ENCODE peak calls at places on chromosomes 1 and 21, in four cellular contexts. E is tibial artery, L is pancreas, G is neural progenitor cell. O is an unnamed sample.

GRCh38 chr1:998905-999796 is 746 bp downstream of the HES4 start:
- DNase-seq in E (no peak), G (peak; percentile 74), L (peak; percentile 62), O (no peak)

GRCh38 chr1:224773646-224774045 is 155.8 kb upstream of the DNAH14 start:
- DNase-seq in G (no peak), L (no peak), E (no peak), O (no peak)

GRCh38 chr1:43978551-43979260 is at the start of gene B4GALT2:
- DNase-seq in G (peak; percentile 69), L (peak; percentile 63), E (no peak), O (no peak)

GRCh38 chr1:110107867-110108469 is 4.3 kb upstream of the UBL4B start:
- DNase-seq in E (no peak), G (no peak), L (no peak), O (no peak)

GRCh38 chr1:240495652-240496051 is 116.3 kb downstream of the GREM2 start:
- DNase-seq in G (no peak), L (no peak), E (no peak), O (no peak)

GRCh38 chr1:100358210-100358609 is 5.9 kb downstream of the CDC14A start:
- DNase-seq in L (no peak), G (peak; percentile 24), E (no peak), O (no peak)

GRCh38 chr1:2231667-2232254 is 3.6 kb downstream of the SKI start:
- DNase-seq in L (peak; percentile 69), G (peak; percentile 75), E (peak; percentile 98), O (no peak)

GRCh38 chr1:237759371-237759770 is 131.4 kb downstream of the ZP4 start:
- DNase-seq in L (no peak), E (no peak), G (no peak), O (no peak)

GRCh38 chr1:167627865-167628641 is 2.0 kb upstream of the RCSD1 start:
- DNase-seq in L (no peak), G (no peak), E (no peak), O (peak; percentile 89)

GRCh38 chr1:179707406-179707805 is 35.7 kb upstream of the FAM163A start:
- DNase-seq in L (no peak), E (no peak), G (no peak), O (no peak)

GRCh38 chr1:151145158-151146071 is 1.0 kb downstream of the SEMA6C start:
- DNase-seq in L (peak; percentile 43), G (peak; percentile 58), E (peak; percentile 74), O (no peak)

GRCh38 chr1:10867138-10867721 is 70.8 kb upstream of the CASZ1 start:
- DNase-seq in L (peak; percentile 69), G (peak; percentile 88), E (no peak), O (no peak)

GRCh38 chr1:4585216-4585615 is 69.2 kb upstream of the AJAP1 start:
- DNase-seq in L (peak; percentile 35), G (peak; percentile 71), E (peak; percentile 34), O (no peak)

GRCh38 chr1:1290238-1290731 is 10.0 kb downstream of the SCNN1D start:
- DNase-seq in E (no peak), G (peak; percentile 75), L (peak; percentile 87), O (no peak)

GRCh38 chr1:205543351-205544305 is 39.2 kb downstream of the CDK18 start:
- DNase-seq in E (peak; percentile 89), L (no peak), G (peak; percentile 94), O (no peak)

GRCh38 chr1:29673669-29674624 is 437.6 kb downstream of the PTPRU start:
- DNase-seq in E (peak; percentile 11), G (no peak), L (no peak), O (no peak)

GRCh38 chr1:206690516-206690915 is 5.8 kb downstream of the MAPKAPK2 start:
- DNase-seq in E (peak; percentile 82), L (peak; percentile 71), G (no peak), O (no peak)

GRCh38 chr1:181100924-181101323 is 12.4 kb downstream of the IER5 start:
- DNase-seq in G (no peak), L (no peak), E (peak; percentile 19), O (no peak)

GRCh38 chr21:34946385-34947121 is 102.5 kb downstream of the RUNX1 start:
- DNase-seq in E (no peak), G (no peak), L (no peak), O (no peak)

GRCh38 chr1:201164645-201165044 is 10.4 kb upstream of the TMEM9 start:
- DNase-seq in G (no peak), E (no peak), L (no peak), O (no peak)

GRCh38 chr1:40980453-40981121 is 1.1 kb downstream of the CTPS1 start:
- DNase-seq in L (no peak), E (no peak), G (peak; percentile 27), O (peak; percentile 40)

GRCh38 chr1:21608813-21609212 is 60.3 kb downstream of the RAP1GAP start:
- DNase-seq in E (no peak), L (no peak), G (no peak), O (no peak)

GRCh38 chr1:201760516-201760915 is 68.4 kb upstream of the IPO9 start:
- DNase-seq in L (no peak), G (peak; percentile 53), E (no peak), O (no peak)

GRCh38 chr21:27001526-27001925 is 34.6 kb upstream of the ADAMTS5 start:
- DNase-seq in G (no peak), E (no peak), L (no peak), O (no peak)

GRCh38 chr1:234978397-234979291 is 150.0 kb downstream of the TOMM20 start:
- DNase-seq in E (peak; percentile 74), L (no peak), G (no peak), O (peak; percentile 77)
- H3K4me3 ChIP-seq in E (no peak overlapping the region), L (no peak overlapping the region), G (no peak overlapping the region), O (no peak overlapping the region)

DNA sequence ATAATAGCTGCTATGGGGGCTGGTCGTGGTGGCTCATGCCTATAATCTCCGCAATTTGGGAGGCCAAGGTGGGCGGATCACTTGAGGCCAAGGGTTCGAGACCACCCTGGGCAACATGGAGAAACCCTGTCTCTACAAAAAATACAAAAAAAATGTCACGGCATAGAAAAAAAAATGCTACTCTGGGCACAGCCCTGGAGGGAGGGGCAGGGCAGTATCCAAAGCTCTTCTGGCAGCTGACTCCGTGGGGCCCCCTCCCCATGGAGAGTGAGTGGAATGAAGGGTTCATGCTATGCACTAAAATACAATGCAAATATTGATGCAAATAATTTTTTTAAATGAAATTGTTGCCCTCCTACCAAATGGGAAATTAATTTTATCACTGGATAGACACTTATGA is 78.7 kb downstream of the DESI2 start:
- DNase-seq in E (no peak), G (no peak), L (no peak), O (no peak)
- TF ChIP-seq CTCF in E (no peak), G (no peak), L (no peak), O (no peak)

GRCh38 chr1:222898191-222898527 is 83.3 kb downstream of the DISP1 start:
- DNase-seq in L (no peak), G (no peak), E (no peak), O (no peak)
- H3K4me3 ChIP-seq in L (peak overlapping the region; percentile 14), G (no peak overlapping the region), E (peak overlapping the region; percentile 23), O (no peak overlapping the region)

GRCh38 chr21:40355076-40355475 is 487.8 kb downstream of the PCP4 start:
- DNase-seq in L (no peak), G (no peak), E (no peak), O (no peak)

GRCh38 chr21:40351006-40351405 is 483.8 kb downstream of the PCP4 start:
- DNase-seq in E (no peak), G (no peak), L (no peak), O (no peak)

DNA sequence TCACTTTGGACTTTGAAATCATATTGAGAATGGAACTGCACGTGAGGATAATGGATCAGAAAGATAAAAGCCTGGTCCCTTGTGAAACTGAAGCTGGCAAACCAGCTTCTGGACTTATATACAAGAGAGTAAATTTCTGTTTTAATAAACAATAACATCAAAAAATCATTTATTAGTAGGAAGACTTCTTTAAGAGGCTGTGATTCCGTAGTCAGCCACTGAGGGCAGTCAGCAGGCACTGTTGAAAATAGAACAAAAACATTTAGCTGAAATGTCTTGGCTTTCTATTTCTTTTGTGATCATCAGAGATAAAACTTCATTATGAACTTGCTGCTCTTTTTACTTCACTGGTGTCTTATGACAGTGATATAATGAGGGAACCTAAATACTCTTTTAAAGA is 489.4 kb downstream of the PCP4 start:
- DNase-seq in L (no peak), E (no peak), G (no peak), O (no peak)
- TF ChIP-seq CTCF in L (no peak), E (no peak), G (peak; percentile 16), O (no peak)

GRCh38 chr1:147579532-147580199 is 38.4 kb downstream of the BCL9 start:
- DNase-seq in E (no peak), G (no peak), L (no peak), O (no peak)
- H3K4me3 ChIP-seq in E (no peak overlapping the region), G (no peak overlapping the region), L (no peak overlapping the region), O (no peak overlapping the region)

GRCh38 chr1:45490623-45491463 is at the start of gene TESK2:
- DNase-seq in L (peak; percentile 97), G (peak; percentile 98), E (peak; percentile 99), O (peak; percentile 100)
- TF ChIP-seq CTCF in L (no peak), G (no peak), E (peak; percentile 54), O (peak; percentile 14)

DNA sequence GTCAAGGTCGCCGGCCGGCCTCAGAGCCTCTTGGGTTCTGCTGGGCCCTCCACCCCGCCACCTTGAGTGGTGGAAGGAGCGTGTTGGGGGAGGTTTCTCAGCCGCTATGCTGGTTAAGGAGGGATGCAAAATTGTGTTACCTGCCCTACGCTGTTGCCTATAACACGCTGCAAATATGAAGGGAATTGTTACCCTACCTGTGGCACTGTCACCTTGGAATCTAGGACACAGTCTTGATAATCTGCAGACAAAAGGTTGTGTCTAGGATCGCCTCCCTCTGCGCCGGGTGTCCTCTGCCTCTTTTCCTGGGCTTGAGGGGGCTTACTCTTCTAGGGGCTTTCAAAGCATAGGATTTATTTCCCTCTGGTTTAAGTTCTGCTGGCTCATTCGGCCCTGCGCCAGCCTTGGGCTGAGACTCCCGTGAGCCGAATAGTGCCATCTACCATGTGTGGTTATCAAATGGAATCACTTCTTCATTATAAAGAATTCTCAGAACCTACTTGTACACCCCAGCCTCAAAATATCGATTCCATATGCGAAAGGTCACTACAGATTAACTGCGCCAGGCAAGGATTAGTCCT is 677 bp downstream of the SLC22A15 start:
- DNase-seq in L (peak; percentile 20), E (no peak), G (peak; percentile 16), O (no peak)
- H3K4me3 ChIP-seq in L (peak overlapping the region; percentile 69), E (peak overlapping the region; percentile 78), G (peak overlapping the region; percentile 70), O (no peak overlapping the region)

DNA sequence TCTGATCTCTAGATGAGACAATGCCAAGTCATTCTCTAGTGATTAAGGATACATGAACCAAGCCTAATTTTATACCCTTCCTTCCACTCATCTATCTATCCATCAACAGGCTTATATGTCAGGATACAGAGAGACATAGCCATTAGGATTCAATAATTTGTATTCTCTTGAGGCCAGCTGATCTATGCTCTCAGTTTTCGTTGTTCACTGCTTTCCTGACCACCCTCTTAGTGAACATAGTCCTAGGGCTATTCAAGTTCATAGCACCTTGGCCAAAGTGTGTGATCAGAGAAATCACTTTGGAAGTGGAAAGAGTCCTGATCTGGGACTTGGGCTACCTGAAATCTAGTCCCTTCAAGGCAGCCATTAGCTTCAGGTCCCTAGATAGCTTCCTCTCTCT is 4.2 kb upstream of the KPRP start:
- DNase-seq in E (no peak), L (no peak), G (no peak), O (no peak)
- TF ChIP-seq CTCF in E (no peak), L (no peak), G (no peak), O (no peak)

O was measured in GM12864.